ENCODE peak calls at places on chromosomes 11 and 22, in six cellular contexts. G is PC-3, K is SK-N-SH, U is HCT116, D is neuronal stem cell, E is SK-N-MC. H is an unnamed sample.

GRCh38 chr11:36436589-36436988 is 73.5 kb downstream of the TRAF6 start:
- DNase-seq in G (no peak), K (no peak), U (no peak), D (no peak), E (no peak), H (no peak)

GRCh38 chr11:75422248-75423231 is 10.5 kb downstream of the KLHL35 start:
- DNase-seq in G (peak; percentile 86), K (no peak), U (no peak), D (no peak), E (no peak), H (no peak)

GRCh38 chr11:104968365-104968855 is at the start of gene CASP4:
- DNase-seq in G (peak; percentile 81), K (peak; percentile 1), U (peak; percentile 18), D (no peak), E (peak; percentile 67), H (peak; percentile 1)

GRCh38 chr22:44091021-44091721 is 67.1 kb downstream of the PARVB start:
- DNase-seq in G (peak; percentile 26), K (peak; percentile 59), U (peak; percentile 6), D (no peak), E (no peak), H (no peak)

GRCh38 chr11:57214494-57214893 is 22.6 kb downstream of the APLNR start:
- DNase-seq in G (peak; percentile 40), K (no peak), U (no peak), D (no peak), E (no peak), H (no peak)

GRCh38 chr11:35487532-35488078 is 37.8 kb downstream of the PAMR1 start:
- DNase-seq in G (peak; percentile 69), K (peak; percentile 42), U (peak; percentile 22), D (peak; percentile 33), E (peak; percentile 14), H (peak; percentile 19)

GRCh38 chr22:46528121-46528610 is 9.3 kb downstream of the CELSR1 start:
- DNase-seq in G (peak; percentile 94), K (no peak), U (peak; percentile 69), D (no peak), E (no peak), H (peak; percentile 84)

GRCh38 chr11:70540196-70540595 is 141.9 kb downstream of the CTTN start:
- DNase-seq in G (no peak), K (no peak), U (no peak), D (no peak), E (no peak), H (no peak)

GRCh38 chr11:113675003-113675471 is 31.1 kb downstream of the TMPRSS5 start:
- DNase-seq in G (peak; percentile 84), K (no peak), U (no peak), D (no peak), E (no peak), H (peak; percentile 33)

GRCh38 chr22:40654522-40655167 is 18.1 kb upstream of the MRTFA start:
- DNase-seq in G (peak; percentile 27), K (peak; percentile 64), U (no peak), D (no peak), E (no peak), H (no peak)
- H3K9ac ChIP-seq in G (no peak overlapping the region), K (no peak overlapping the region), U (no peak overlapping the region), D (no peak overlapping the region), E (peak overlapping the region; percentile 56), H (peak overlapping the region; percentile 49)

GRCh38 chr11:131690362-131690761 is 319.9 kb downstream of the NTM start:
- DNase-seq in G (no peak), K (no peak), U (no peak), D (no peak), E (no peak), H (no peak)

GRCh38 chr11:131686836-131687235 is 316.4 kb downstream of the NTM start:
- DNase-seq in G (no peak), K (no peak), U (no peak), D (no peak), E (no peak), H (no peak)

GRCh38 chr11:131689049-131689925 is 318.9 kb downstream of the NTM start:
- DNase-seq in G (no peak), K (no peak), U (no peak), D (no peak), E (no peak), H (no peak)

GRCh38 chr11:131687291-131688055 is 317.1 kb downstream of the NTM start:
- DNase-seq in G (no peak), K (no peak), U (no peak), D (no peak), E (no peak), H (no peak)

DNA sequence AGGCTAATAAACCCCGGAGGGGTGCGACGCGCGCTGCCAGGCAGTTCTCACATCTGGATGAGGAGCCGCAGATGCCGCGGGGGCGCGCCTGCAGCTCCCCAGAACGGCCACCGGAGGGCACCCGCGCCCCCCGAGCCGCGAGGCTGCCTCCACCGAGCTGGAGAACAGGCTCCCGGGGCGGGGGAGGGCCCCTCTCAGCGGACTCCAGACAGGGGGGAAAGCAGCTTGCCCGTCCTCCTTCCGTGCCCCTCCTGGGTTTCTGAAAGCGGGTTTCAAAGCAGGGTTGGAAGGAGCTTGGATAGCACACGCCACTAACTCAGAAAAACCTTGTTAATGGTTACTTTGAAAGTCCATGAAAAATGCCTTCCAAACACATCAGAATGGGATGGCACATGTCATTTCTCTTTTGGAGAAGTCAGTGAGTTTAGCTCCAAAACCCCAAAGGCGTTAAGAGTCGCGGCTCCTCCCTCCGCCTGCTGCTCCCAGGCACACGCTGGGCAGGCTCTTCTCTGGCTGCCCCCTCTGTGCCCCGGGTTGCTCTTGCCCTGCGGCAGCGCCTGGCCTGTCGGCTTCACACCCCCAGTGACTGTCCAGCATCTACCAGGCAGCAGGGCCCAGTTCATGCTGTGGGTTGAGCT is 317.8 kb downstream of the NTM start:
- DNase-seq in G (peak; percentile 63), K (peak; percentile 96), U (no peak), D (peak; percentile 56), E (no peak), H (no peak)
- H3K4me3 ChIP-seq in G (no peak overlapping the region), K (peak overlapping the region; percentile 4), U (no peak overlapping the region), D (no peak overlapping the region), E (peak overlapping the region; percentile 58), H (no peak overlapping the region)

GRCh38 chr11:95716266-95716665 is 73.3 kb downstream of the FAM76B start:
- DNase-seq in G (no peak), K (no peak), U (no peak), D (no peak), E (no peak), H (no peak)

GRCh38 chr11:95717314-95717713 is 72.3 kb downstream of the FAM76B start:
- DNase-seq in G (no peak), K (no peak), U (no peak), D (no peak), E (no peak), H (no peak)

GRCh38 chr11:95715777-95716241 is 73.8 kb downstream of the FAM76B start:
- DNase-seq in G (peak; percentile 46), K (no peak), U (no peak), D (no peak), E (no peak), H (peak; percentile 19)

GRCh38 chr11:95713428-95713827 is 76.2 kb downstream of the FAM76B start:
- DNase-seq in G (no peak), K (no peak), U (no peak), D (no peak), E (no peak), H (no peak)

DNA sequence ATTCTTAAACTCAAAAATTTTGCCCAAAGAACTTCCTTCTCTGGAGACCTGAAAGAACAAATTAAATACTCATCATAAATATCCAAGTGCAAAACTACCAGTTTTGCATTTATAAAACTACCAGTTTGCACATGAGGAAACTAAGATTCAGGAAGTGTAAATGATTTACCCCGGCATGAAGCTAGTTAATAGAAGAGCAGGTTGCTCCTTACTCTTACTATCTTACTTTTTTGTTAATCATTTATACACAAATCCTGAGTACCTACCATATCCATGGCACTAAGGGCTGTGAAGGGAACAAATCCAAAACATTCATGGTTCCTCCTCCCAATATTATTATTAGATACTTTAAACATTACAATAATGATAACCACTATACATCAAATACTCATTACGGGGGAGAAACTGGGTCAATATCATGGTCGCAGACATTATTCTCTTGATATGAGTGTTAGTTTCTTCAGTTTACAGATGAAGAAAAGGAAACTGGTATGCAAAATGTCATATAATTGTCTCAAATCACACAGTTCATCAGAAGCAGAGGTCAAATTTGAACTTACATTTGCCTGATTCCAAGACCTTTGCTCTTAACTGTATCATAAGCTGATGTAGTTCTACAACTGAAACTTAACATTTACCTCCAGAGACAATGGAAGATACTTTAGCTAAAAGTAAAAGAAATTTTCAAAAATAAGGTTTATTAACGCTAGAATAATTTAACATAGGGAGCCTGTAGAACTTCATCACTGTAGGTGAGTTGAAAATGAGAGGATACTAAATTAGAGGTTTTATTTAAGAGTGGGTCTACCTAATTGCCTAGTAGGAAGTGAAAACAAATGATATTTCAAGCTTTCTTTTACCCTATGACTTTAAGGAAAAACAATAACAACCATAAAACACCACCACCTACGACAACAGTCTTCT is 74.5 kb downstream of the FAM76B start:
- DNase-seq in G (no peak), K (no peak), U (no peak), D (no peak), E (no peak), H (no peak)
- H3K27ac ChIP-seq in G (no peak overlapping the region), K (no peak overlapping the region), U (no peak overlapping the region), D (no peak overlapping the region), E (no peak overlapping the region), H (no peak overlapping the region)

GRCh38 chr11:117874910-117875396 is 1.5 kb downstream of the FXYD6 start:
- DNase-seq in G (no peak), K (no peak), U (no peak), D (no peak), E (no peak), H (no peak)

GRCh38 chr11:117876341-117877119 is at the start of gene FXYD6:
- DNase-seq in G (no peak), K (peak; percentile 95), U (no peak), D (peak; percentile 85), E (no peak), H (no peak)

GRCh38 chr11:117875397-117876048 is 935 bp downstream of the FXYD6 start:
- DNase-seq in G (no peak), K (peak; percentile 79), U (no peak), D (no peak), E (no peak), H (no peak)

GRCh38 chr11:117877120-117877784 is 794 bp upstream of the FXYD6 start:
- DNase-seq in G (no peak), K (no peak), U (no peak), D (no peak), E (no peak), H (no peak)

DNA sequence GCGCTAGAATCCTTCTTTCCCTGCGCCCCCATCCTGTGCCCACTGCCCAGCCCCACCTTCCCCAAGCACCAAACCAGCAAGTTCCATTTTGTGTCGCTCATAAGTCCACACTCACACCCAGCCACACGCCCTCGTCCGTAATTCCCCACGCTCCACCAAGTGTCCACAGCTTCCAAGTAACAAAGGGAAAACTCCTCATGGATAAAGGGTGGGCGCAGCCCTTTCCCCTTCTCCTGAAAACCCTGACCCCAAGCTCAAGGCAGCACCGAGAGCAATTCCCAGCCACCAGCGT is 463 bp downstream of the FXYD6 start:
- DNase-seq in G (no peak), K (no peak), U (no peak), D (no peak), E (no peak), H (no peak)
- H3K9ac ChIP-seq in G (no peak overlapping the region), K (no peak overlapping the region), U (peak overlapping the region; percentile 45), D (peak overlapping the region; percentile 96), E (peak overlapping the region; percentile 73), H (no peak overlapping the region)